ENCODE peak calls at places on chromosomes 12 and 14, in seven cellular contexts. Y is effector memory CD4-positive, alpha-beta T cell; G is stimulated activated CD4-positive, alpha-beta T cell treated with anti-CD3 and anti-CD28 coated beads, Interleukin-12 subunit alpha, Interleukin-12 subunit beta, amount 100 ng/mL, for 48 hours; E is SK-N-DZ; J is EH; S is Caco-2; N is cardiac muscle cell. P is an unnamed sample.

GRCh38 chr12:94458882-94459772 is 540 bp downstream of the CEP83 start:
- DNase-seq in Y (no peak), G (no peak), E (peak), J (peak), S (no peak), N (peak), P (peak)

GRCh38 chr12:34603382-34604035 is 581.2 kb downstream of the ALG10 start:
- DNase-seq in Y (no peak), G (no peak), E (no peak), J (no peak), S (peak), N (no peak), P (no peak)

GRCh38 chr12:49518914-49519573 is 19.8 kb upstream of the KCNH3 start:
- DNase-seq in Y (no peak), G (no peak), E (peak), J (peak), S (no peak), N (peak), P (no peak)

GRCh38 chr12:40566246-40566645 is 126.0 kb upstream of the CNTN1 start:
- DNase-seq in Y (no peak), G (no peak), E (peak), J (no peak), S (no peak), N (no peak), P (no peak)

GRCh38 chr14:71135496-71135895 is 228.2 kb downstream of the PCNX1 start:
- DNase-seq in Y (no peak), G (no peak), E (no peak), J (no peak), S (no peak), N (no peak), P (no peak)

GRCh38 chr14:89920041-89920440 is 34.5 kb downstream of the EFCAB11 start:
- DNase-seq in Y (no peak), G (no peak), E (no peak), J (peak), S (no peak), N (no peak), P (no peak)

GRCh38 chr12:104729610-104730446 is 228.3 kb downstream of the SLC41A2 start:
- DNase-seq in Y (no peak), G (no peak), E (no peak), J (no peak), S (no peak), N (no peak), P (no peak)

GRCh38 chr14:99036594-99037293 is 235.3 kb downstream of the BCL11B start:
- DNase-seq in Y (no peak), G (no peak), E (no peak), J (no peak), S (no peak), N (no peak), P (no peak)

GRCh38 chr12:8709124-8709830 is 11.5 kb downstream of the RIMKLB start:
- DNase-seq in Y (no peak), G (no peak), E (no peak), J (peak), S (no peak), N (no peak), P (peak)

GRCh38 chr12:55965240-55965639 is 602 bp downstream of the PMEL start:
- DNase-seq in Y (no peak), G (no peak), E (peak), J (no peak), S (no peak), N (no peak), P (no peak)

GRCh38 chr12:53078425-53079225 is 565 bp downstream of the SPRYD3 start:
- DNase-seq in Y (peak), G (no peak), E (no peak), J (no peak), S (no peak), N (no peak), P (peak)

GRCh38 chr12:132278421-132279183 is 50.8 kb downstream of the GALNT9 start:
- DNase-seq in Y (no peak), G (no peak), E (no peak), J (no peak), S (no peak), N (no peak), P (no peak)

GRCh38 chr14:105701456-105702274 is 175.3 kb downstream of the TMEM121 start:
- DNase-seq in Y (no peak), G (no peak), E (no peak), J (no peak), S (peak), N (no peak), P (no peak)

GRCh38 chr14:32167907-32168306 is 33.9 kb upstream of the RNU6-7 start:
- DNase-seq in Y (no peak), G (no peak), E (no peak), J (no peak), S (no peak), N (no peak), P (no peak)

GRCh38 chr14:22448905-22449611 is 140.0 kb downstream of the DAD1 start:
- DNase-seq in Y (no peak), G (no peak), E (no peak), J (peak), S (no peak), N (peak), P (no peak)

GRCh38 chr14:106094654-106095189 is 568.3 kb downstream of the TMEM121 start:
- DNase-seq in Y (peak), G (no peak), E (peak), J (peak), S (peak), N (no peak), P (no peak)